ENCODE peak calls at places on chromosomes 12 and 14, in four cellular contexts. One of them, this sample, is unnamed.

GRCh38 chr14:68820999-68821683 is 28.3 kb upstream of the ZFP36L1 start:
- DNase-seq in Peyer's patch: no peak
- DNase-seq in stimulated activated CD4-positive, alpha-beta T cell treated with anti-CD3 and anti-CD28 coated beads, Interleukin-4, amount 100 ng/mL, for 1 hour: no peak
- DNase-seq in G401: no peak
- DNase-seq in this sample: no peak

GRCh38 chr14:99687284-99688209 is 3.4 kb downstream of the CYP46A1 start:
- DNase-seq in Peyer's patch: no peak
- DNase-seq in stimulated activated CD4-positive, alpha-beta T cell treated with anti-CD3 and anti-CD28 coated beads, Interleukin-4, amount 100 ng/mL, for 1 hour: peak; percentile 32
- DNase-seq in G401: no peak
- DNase-seq in this sample: no peak

GRCh38 chr14:53336729-53337128 is 183.6 kb upstream of the DDHD1 start:
- DNase-seq in Peyer's patch: no peak
- DNase-seq in stimulated activated CD4-positive, alpha-beta T cell treated with anti-CD3 and anti-CD28 coated beads, Interleukin-4, amount 100 ng/mL, for 1 hour: no peak
- DNase-seq in G401: no peak
- DNase-seq in this sample: no peak

GRCh38 chr14:105018414-105018813 is 2.5 kb downstream of the CDCA4 start:
- DNase-seq in Peyer's patch: no peak
- DNase-seq in stimulated activated CD4-positive, alpha-beta T cell treated with anti-CD3 and anti-CD28 coated beads, Interleukin-4, amount 100 ng/mL, for 1 hour: no peak
- DNase-seq in G401: no peak
- DNase-seq in this sample: no peak

GRCh38 chr12:76026643-76027063 is 4.9 kb downstream of the PHLDA1 start:
- DNase-seq in Peyer's patch: no peak
- DNase-seq in stimulated activated CD4-positive, alpha-beta T cell treated with anti-CD3 and anti-CD28 coated beads, Interleukin-4, amount 100 ng/mL, for 1 hour: no peak
- DNase-seq in G401: no peak
- DNase-seq in this sample: no peak

GRCh38 chr12:93673084-93673483 is 4.1 kb upstream of the CRADD start:
- DNase-seq in Peyer's patch: no peak
- DNase-seq in stimulated activated CD4-positive, alpha-beta T cell treated with anti-CD3 and anti-CD28 coated beads, Interleukin-4, amount 100 ng/mL, for 1 hour: no peak
- DNase-seq in G401: no peak
- DNase-seq in this sample: no peak

GRCh38 chr12:27575780-27576154 is 51.8 kb downstream of the PPFIBP1 start:
- DNase-seq in Peyer's patch: no peak
- DNase-seq in stimulated activated CD4-positive, alpha-beta T cell treated with anti-CD3 and anti-CD28 coated beads, Interleukin-4, amount 100 ng/mL, for 1 hour: no peak
- DNase-seq in G401: no peak
- DNase-seq in this sample: no peak

GRCh38 chr12:5432011-5432400 is at the start of gene NTF3:
- DNase-seq in Peyer's patch: no peak
- DNase-seq in stimulated activated CD4-positive, alpha-beta T cell treated with anti-CD3 and anti-CD28 coated beads, Interleukin-4, amount 100 ng/mL, for 1 hour: no peak
- DNase-seq in G401: peak; percentile 47
- DNase-seq in this sample: no peak

GRCh38 chr14:77039285-77040058 is 11.0 kb upstream of the IRF2BPL start:
- DNase-seq in Peyer's patch: no peak
- DNase-seq in stimulated activated CD4-positive, alpha-beta T cell treated with anti-CD3 and anti-CD28 coated beads, Interleukin-4, amount 100 ng/mL, for 1 hour: no peak
- DNase-seq in G401: peak; percentile 70
- DNase-seq in this sample: no peak

GRCh38 chr14:59464651-59465569 is at the start of gene GPR135:
- DNase-seq in Peyer's patch: peak; percentile 69
- DNase-seq in stimulated activated CD4-positive, alpha-beta T cell treated with anti-CD3 and anti-CD28 coated beads, Interleukin-4, amount 100 ng/mL, for 1 hour: peak; percentile 51
- DNase-seq in G401: peak; percentile 71
- DNase-seq in this sample: peak; percentile 70

GRCh38 chr12:6425588-6426531 is 18.9 kb upstream of the CD27 start:
- DNase-seq in Peyer's patch: no peak
- DNase-seq in stimulated activated CD4-positive, alpha-beta T cell treated with anti-CD3 and anti-CD28 coated beads, Interleukin-4, amount 100 ng/mL, for 1 hour: no peak
- DNase-seq in G401: no peak
- DNase-seq in this sample: peak; percentile 49

GRCh38 chr12:131895640-131896079 is 1.2 kb downstream of the ULK1 start:
- DNase-seq in Peyer's patch: no peak
- DNase-seq in stimulated activated CD4-positive, alpha-beta T cell treated with anti-CD3 and anti-CD28 coated beads, Interleukin-4, amount 100 ng/mL, for 1 hour: peak; percentile 31
- DNase-seq in G401: peak; percentile 8
- DNase-seq in this sample: no peak

GRCh38 chr12:115199831-115200230 is 515.9 kb upstream of the TBX3 start:
- DNase-seq in Peyer's patch: no peak
- DNase-seq in stimulated activated CD4-positive, alpha-beta T cell treated with anti-CD3 and anti-CD28 coated beads, Interleukin-4, amount 100 ng/mL, for 1 hour: no peak
- DNase-seq in G401: no peak
- DNase-seq in this sample: no peak

GRCh38 chr12:46108721-46109120 is 118.3 kb upstream of the SCAF11 start:
- DNase-seq in Peyer's patch: no peak
- DNase-seq in stimulated activated CD4-positive, alpha-beta T cell treated with anti-CD3 and anti-CD28 coated beads, Interleukin-4, amount 100 ng/mL, for 1 hour: no peak
- DNase-seq in G401: no peak
- DNase-seq in this sample: no peak

GRCh38 chr12:48995061-48995879 is 3.9 kb downstream of the DDN start:
- DNase-seq in Peyer's patch: peak; percentile 86
- DNase-seq in stimulated activated CD4-positive, alpha-beta T cell treated with anti-CD3 and anti-CD28 coated beads, Interleukin-4, amount 100 ng/mL, for 1 hour: peak; percentile 54
- DNase-seq in G401: peak; percentile 85
- DNase-seq in this sample: peak; percentile 88

GRCh38 chr12:116194935-116195431 is 82.5 kb downstream of the MED13L start:
- DNase-seq in Peyer's patch: no peak
- DNase-seq in stimulated activated CD4-positive, alpha-beta T cell treated with anti-CD3 and anti-CD28 coated beads, Interleukin-4, amount 100 ng/mL, for 1 hour: peak; percentile 53
- DNase-seq in G401: no peak
- DNase-seq in this sample: no peak

GRCh38 chr14:22520235-22520634 is 68.8 kb downstream of the DAD1 start:
- DNase-seq in Peyer's patch: no peak
- DNase-seq in stimulated activated CD4-positive, alpha-beta T cell treated with anti-CD3 and anti-CD28 coated beads, Interleukin-4, amount 100 ng/mL, for 1 hour: no peak
- DNase-seq in G401: no peak
- DNase-seq in this sample: peak; percentile 38

This sample was measured in Ammon's horn.